ENCODE peak calls at places on chromosome 13, in five cellular contexts. B is tibial nerve; Q is fibroblast of lung; P is MCF 10A; G is stimulated activated CD4-positive, alpha-beta T cell treated with anti-CD3 and anti-CD28 coated beads, Interleukin-1b, Interleukin-23, amount 100 ng/mL, for 24 hours. R is an unnamed sample.

GRCh38 chr13:86109107-86109506 is 309.9 kb upstream of the SLITRK6 start:
- DNase-seq in B (no peak), Q (no peak), P (no peak), G (no peak), R (no peak)

GRCh38 chr13:36601186-36601585 is 72.6 kb upstream of the SERTM1 start:
- DNase-seq in B (no peak), Q (no peak), P (peak; percentile 35), G (no peak), R (no peak)

GRCh38 chr13:99256709-99257108 is 1.5 kb downstream of the GPR18 start:
- DNase-seq in Q (peak; percentile 81), B (no peak), P (no peak), G (no peak), R (no peak)

GRCh38 chr13:114203536-114203935 is 24.5 kb downstream of the CFAP97D2 start:
- DNase-seq in G (no peak), Q (no peak), B (no peak), P (no peak), R (no peak)

GRCh38 chr13:104171132-104171531 is 1104.9 kb upstream of the SLC10A2 start:
- DNase-seq in Q (no peak), B (no peak), P (no peak), G (no peak), R (peak; percentile 93)

GRCh38 chr13:35599385-35599784 is 122.9 kb upstream of the MAB21L1 start:
- DNase-seq in Q (no peak), P (peak; percentile 3), G (no peak), B (no peak), R (no peak)

GRCh38 chr13:50611117-50611781 is 232.2 kb downstream of the DLEU7 start:
- DNase-seq in G (no peak), Q (no peak), B (no peak), P (no peak), R (no peak)

GRCh38 chr13:113144255-113144629 is 14.2 kb upstream of the PROZ start:
- DNase-seq in P (no peak), Q (no peak), B (no peak), G (no peak), R (no peak)

GRCh38 chr13:75371223-75371622 is 110.7 kb downstream of the TBC1D4 start:
- DNase-seq in G (no peak), P (no peak), Q (no peak), B (no peak), R (no peak)

GRCh38 chr13:26062853-26063444 is 11.1 kb upstream of the SHISA2 start:
- DNase-seq in Q (peak; percentile 58), G (no peak), P (peak; percentile 71), B (peak; percentile 59), R (peak; percentile 93)